ENCODE peak calls at places on chromosomes 4 and X, in four cellular contexts. One of them, this sample, is unnamed.

GRCh38 chrX:19303216-19303880 is 40.4 kb upstream of the PDHA1 start:
- DNase-seq in IMR-90: peak; percentile 45
- DNase-seq in bronchial epithelial cell: peak; percentile 10
- DNase-seq in upper lobe of left lung: no peak
- DNase-seq in this sample: no peak

GRCh38 chr4:185700048-185700447 is 111.9 kb downstream of the SORBS2 start:
- DNase-seq in IMR-90: no peak
- DNase-seq in bronchial epithelial cell: peak; percentile 42
- DNase-seq in upper lobe of left lung: no peak
- DNase-seq in this sample: no peak

GRCh38 chr4:8552581-8553205 is 27.5 kb upstream of the GPR78 start:
- DNase-seq in IMR-90: no peak
- DNase-seq in bronchial epithelial cell: no peak
- DNase-seq in upper lobe of left lung: peak; percentile 33
- DNase-seq in this sample: no peak

GRCh38 chr4:78770091-78770642 is 6.0 kb upstream of the BMP2K start:
- DNase-seq in IMR-90: no peak
- DNase-seq in bronchial epithelial cell: no peak
- DNase-seq in upper lobe of left lung: no peak
- DNase-seq in this sample: no peak

GRCh38 chr4:183383606-183384005 is 60.8 kb upstream of the CDKN2AIP start:
- DNase-seq in IMR-90: no peak
- DNase-seq in bronchial epithelial cell: no peak
- DNase-seq in upper lobe of left lung: peak; percentile 54
- DNase-seq in this sample: no peak

GRCh38 chr4:98749206-98749605 is 90.8 kb upstream of the TSPAN5 start:
- DNase-seq in IMR-90: no peak
- DNase-seq in bronchial epithelial cell: no peak
- DNase-seq in upper lobe of left lung: no peak
- DNase-seq in this sample: no peak

GRCh38 chrX:121496966-121497365 is 449.6 kb downstream of the GLUD2 start:
- DNase-seq in IMR-90: no peak
- DNase-seq in bronchial epithelial cell: no peak
- DNase-seq in upper lobe of left lung: no peak
- DNase-seq in this sample: no peak

GRCh38 chrX:155962906-155963305 is 34.6 kb upstream of the IL9R start:
- DNase-seq in IMR-90: no peak
- DNase-seq in bronchial epithelial cell: no peak
- DNase-seq in upper lobe of left lung: no peak
- DNase-seq in this sample: no peak

GRCh38 chr4:147463065-147463464 is 17.8 kb upstream of the EDNRA start:
- DNase-seq in IMR-90: peak; percentile 19
- DNase-seq in bronchial epithelial cell: no peak
- DNase-seq in upper lobe of left lung: no peak
- DNase-seq in this sample: no peak

GRCh38 chrX:123184858-123185251 is 777 bp downstream of the GRIA3 start:
- DNase-seq in IMR-90: no peak
- DNase-seq in bronchial epithelial cell: no peak
- DNase-seq in upper lobe of left lung: peak; percentile 29
- DNase-seq in this sample: peak; percentile 84

GRCh38 chr4:81052119-81053068 is 21.9 kb downstream of the BMP3 start:
- DNase-seq in IMR-90: peak; percentile 74
- DNase-seq in bronchial epithelial cell: peak; percentile 54
- DNase-seq in upper lobe of left lung: no peak
- DNase-seq in this sample: no peak

GRCh38 chr4:4810365-4810764 is 49.1 kb upstream of the MSX1 start:
- DNase-seq in IMR-90: no peak
- DNase-seq in bronchial epithelial cell: no peak
- DNase-seq in upper lobe of left lung: no peak
- DNase-seq in this sample: no peak

GRCh38 chr4:8788174-8788573 is 83.5 kb downstream of the HMX1 start:
- DNase-seq in IMR-90: no peak
- DNase-seq in bronchial epithelial cell: no peak
- DNase-seq in upper lobe of left lung: peak; percentile 64
- DNase-seq in this sample: no peak

GRCh38 chr4:152479428-152480026 is 56.4 kb downstream of the FBXW7 start:
- DNase-seq in IMR-90: peak; percentile 60
- DNase-seq in bronchial epithelial cell: peak; percentile 82
- DNase-seq in upper lobe of left lung: no peak
- DNase-seq in this sample: no peak

GRCh38 chr4:122836941-122837340 is 10.3 kb downstream of the FGF2 start:
- DNase-seq in IMR-90: peak; percentile 65
- DNase-seq in bronchial epithelial cell: peak; percentile 86
- DNase-seq in upper lobe of left lung: no peak
- DNase-seq in this sample: no peak

GRCh38 chr4:16857425-16857824 is 41.0 kb downstream of the LDB2 start:
- DNase-seq in IMR-90: no peak
- DNase-seq in bronchial epithelial cell: no peak
- DNase-seq in upper lobe of left lung: no peak
- DNase-seq in this sample: no peak

GRCh38 chrX:48541140-48541814 is 1.8 kb downstream of the TBC1D25 start:
- DNase-seq in IMR-90: no peak
- DNase-seq in bronchial epithelial cell: no peak
- DNase-seq in upper lobe of left lung: no peak
- DNase-seq in this sample: no peak

GRCh38 chrX:72139538-72139937 is 7.8 kb upstream of the RTL5 start:
- DNase-seq in IMR-90: no peak
- DNase-seq in bronchial epithelial cell: no peak
- DNase-seq in upper lobe of left lung: no peak
- DNase-seq in this sample: no peak

GRCh38 chr4:76569225-76569624 is 134.2 kb downstream of the SHROOM3 start:
- DNase-seq in IMR-90: no peak
- DNase-seq in bronchial epithelial cell: no peak
- DNase-seq in upper lobe of left lung: no peak
- DNase-seq in this sample: no peak

GRCh38 chrX:40104649-40105015 is 6.9 kb upstream of the BCOR start:
- DNase-seq in IMR-90: peak; percentile 67
- DNase-seq in bronchial epithelial cell: no peak
- DNase-seq in upper lobe of left lung: no peak
- DNase-seq in this sample: no peak

GRCh38 chr4:100362363-100362762 is 155.5 kb downstream of the EMCN start:
- DNase-seq in IMR-90: peak; percentile 73
- DNase-seq in bronchial epithelial cell: peak; percentile 39
- DNase-seq in upper lobe of left lung: no peak
- DNase-seq in this sample: no peak

GRCh38 chrX:15973299-15973698 is 118.7 kb upstream of the AP1S2 start:
- DNase-seq in IMR-90: peak; percentile 19
- DNase-seq in bronchial epithelial cell: peak; percentile 44
- DNase-seq in upper lobe of left lung: no peak
- DNase-seq in this sample: no peak

GRCh38 chrX:70437921-70438665 is 6.5 kb upstream of the DLG3 start:
- DNase-seq in IMR-90: peak; percentile 14
- DNase-seq in bronchial epithelial cell: peak; percentile 60
- DNase-seq in upper lobe of left lung: no peak
- DNase-seq in this sample: no peak

GRCh38 chr4:94961420-94961819 is 203.7 kb downstream of the BMPR1B start:
- DNase-seq in IMR-90: peak; percentile 36
- DNase-seq in bronchial epithelial cell: peak; percentile 52
- DNase-seq in upper lobe of left lung: no peak
- DNase-seq in this sample: no peak

GRCh38 chrX:8663325-8663724 is 68.6 kb downstream of the ANOS1 start:
- DNase-seq in IMR-90: no peak
- DNase-seq in bronchial epithelial cell: peak; percentile 18
- DNase-seq in upper lobe of left lung: no peak
- DNase-seq in this sample: no peak

GRCh38 chr4:101277661-101278060 is 69.7 kb downstream of the PPP3CA start:
- DNase-seq in IMR-90: peak; percentile 81
- DNase-seq in bronchial epithelial cell: peak; percentile 55
- DNase-seq in upper lobe of left lung: no peak
- DNase-seq in this sample: no peak

GRCh38 chrX:41389311-41389888 is 55.4 kb downstream of the DDX3X start:
- DNase-seq in IMR-90: no peak
- DNase-seq in bronchial epithelial cell: no peak
- DNase-seq in upper lobe of left lung: no peak
- DNase-seq in this sample: no peak

GRCh38 chrX:11952176-11952720 is 186.0 kb upstream of the FRMPD4 start:
- DNase-seq in IMR-90: peak; percentile 25
- DNase-seq in bronchial epithelial cell: no peak
- DNase-seq in upper lobe of left lung: no peak
- DNase-seq in this sample: no peak

GRCh38 chr4:152687974-152688599 is 8.3 kb upstream of the TMEM154 start:
- DNase-seq in IMR-90: no peak
- DNase-seq in bronchial epithelial cell: no peak
- DNase-seq in upper lobe of left lung: no peak
- DNase-seq in this sample: no peak

GRCh38 chrX:7925867-7926472 is 1.2 kb downstream of the PNPLA4 start:
- DNase-seq in IMR-90: peak; percentile 63
- DNase-seq in bronchial epithelial cell: peak; percentile 53
- DNase-seq in upper lobe of left lung: no peak
- DNase-seq in this sample: no peak

GRCh38 chrX:135185795-135186443 is 14.7 kb upstream of the CT55 start:
- DNase-seq in IMR-90: peak; percentile 46
- DNase-seq in bronchial epithelial cell: peak; percentile 51
- DNase-seq in upper lobe of left lung: no peak
- DNase-seq in this sample: no peak

GRCh38 chr4:107931775-107932321 is 499 bp downstream of the CYP2U1 start:
- DNase-seq in IMR-90: no peak
- DNase-seq in bronchial epithelial cell: no peak
- DNase-seq in upper lobe of left lung: peak; percentile 85
- DNase-seq in this sample: no peak

GRCh38 chr4:130432289-130432688 is 1336.3 kb downstream of the C4orf33 start:
- DNase-seq in IMR-90: no peak
- DNase-seq in bronchial epithelial cell: no peak
- DNase-seq in upper lobe of left lung: no peak
- DNase-seq in this sample: no peak

GRCh38 chrX:131595120-131595519 is 51.2 kb downstream of the OR13H1 start:
- DNase-seq in IMR-90: no peak
- DNase-seq in bronchial epithelial cell: peak; percentile 38
- DNase-seq in upper lobe of left lung: no peak
- DNase-seq in this sample: no peak

GRCh38 chrX:30308263-30309138 is 689 bp downstream of the NR0B1 start:
- DNase-seq in IMR-90: no peak
- DNase-seq in bronchial epithelial cell: no peak
- DNase-seq in upper lobe of left lung: peak; percentile 63
- DNase-seq in this sample: no peak
- TF ChIP-seq CTCF in IMR-90: peak; percentile 4
- TF ChIP-seq CTCF in bronchial epithelial cell: peak; percentile 16
- TF ChIP-seq CTCF in upper lobe of left lung: no peak
- TF ChIP-seq CTCF in this sample: peak; percentile 27

DNA sequence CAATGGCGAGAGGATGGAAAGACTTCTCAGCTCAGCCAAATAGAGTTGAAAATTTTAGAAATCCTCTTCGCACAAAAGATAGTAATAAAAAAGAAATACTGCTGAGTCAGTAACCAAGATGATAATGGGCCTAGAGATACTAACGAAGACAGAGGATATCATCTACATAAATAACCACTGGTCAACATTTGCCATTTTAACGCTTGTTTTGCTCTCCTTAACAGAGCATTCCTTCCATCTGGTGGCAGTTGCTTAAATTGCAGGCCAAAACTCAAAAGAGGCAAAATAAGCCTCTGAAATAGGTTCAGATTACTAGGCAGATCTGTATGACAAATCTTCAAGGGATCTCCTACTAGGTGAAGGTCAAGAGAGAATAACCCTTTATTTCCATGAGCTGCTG is 51.7 kb upstream of the MCF2 start:
- DNase-seq in IMR-90: peak; percentile 42
- DNase-seq in bronchial epithelial cell: peak; percentile 20
- DNase-seq in upper lobe of left lung: no peak
- DNase-seq in this sample: no peak
- TF ChIP-seq CTCF in IMR-90: peak; percentile 57
- TF ChIP-seq CTCF in bronchial epithelial cell: peak; percentile 25
- TF ChIP-seq CTCF in upper lobe of left lung: peak; percentile 29
- TF ChIP-seq CTCF in this sample: peak; percentile 55

GRCh38 chrX:46572295-46572936 is 1.1 kb upstream of the CHST7 start:
- DNase-seq in IMR-90: no peak
- DNase-seq in bronchial epithelial cell: no peak
- DNase-seq in upper lobe of left lung: no peak
- DNase-seq in this sample: no peak
- TF ChIP-seq CTCF in IMR-90: no peak
- TF ChIP-seq CTCF in bronchial epithelial cell: no peak
- TF ChIP-seq CTCF in upper lobe of left lung: peak; percentile 9
- TF ChIP-seq CTCF in this sample: no peak

DNA sequence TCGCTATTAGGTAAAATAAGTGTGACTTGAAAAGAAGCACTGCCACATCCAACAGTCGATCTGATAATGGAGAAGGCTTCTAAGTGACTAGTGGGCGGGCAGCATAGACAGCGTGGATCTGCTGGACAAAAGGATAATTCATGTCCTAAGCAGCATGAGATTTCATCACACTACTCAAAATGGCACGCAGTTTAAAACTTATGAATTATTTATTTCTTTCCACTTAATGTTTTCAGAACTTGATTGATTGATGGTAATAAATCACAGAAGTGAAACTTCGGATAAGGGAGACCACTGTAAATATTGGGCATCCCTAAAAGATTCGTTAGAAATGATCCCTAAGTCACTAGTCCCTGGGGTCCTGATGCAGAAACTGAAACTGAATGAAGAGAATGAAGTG is 93.0 kb upstream of the ANK2 start:
- DNase-seq in IMR-90: no peak
- DNase-seq in bronchial epithelial cell: no peak
- DNase-seq in upper lobe of left lung: no peak
- DNase-seq in this sample: no peak
- TF ChIP-seq CTCF in IMR-90: no peak
- TF ChIP-seq CTCF in bronchial epithelial cell: no peak
- TF ChIP-seq CTCF in upper lobe of left lung: no peak
- TF ChIP-seq CTCF in this sample: no peak

GRCh38 chr4:15756361-15756861 is 21.7 kb upstream of the CD38 start:
- DNase-seq in IMR-90: peak; percentile 26
- DNase-seq in bronchial epithelial cell: peak; percentile 91
- DNase-seq in upper lobe of left lung: no peak
- DNase-seq in this sample: no peak
- TF ChIP-seq CTCF in IMR-90: peak; percentile 29
- TF ChIP-seq CTCF in bronchial epithelial cell: peak; percentile 58
- TF ChIP-seq CTCF in upper lobe of left lung: peak; percentile 22
- TF ChIP-seq CTCF in this sample: no peak